ENCODE peak calls at places on chromosomes 1 and 21, in six cellular contexts. N is mesendoderm, Q is neuronal stem cell, A is IMR-90, H is H1, O is trophoblast cell. X is an unnamed sample.

GRCh38 chr1:190176776-190177175 is 300.9 kb downstream of the BRINP3 start:
- DNase-seq in N (no peak), Q (no peak), A (peak; percentile 73), H (no peak), O (no peak), X (no peak)

GRCh38 chr1:189821838-189822237 is 655.8 kb downstream of the BRINP3 start:
- DNase-seq in N (no peak), Q (no peak), A (peak; percentile 36), H (no peak), O (no peak), X (no peak)

GRCh38 chr21:42744520-42745445 is 91.4 kb downstream of the PDE9A start:
- DNase-seq in N (no peak), Q (no peak), A (no peak), H (no peak), O (no peak), X (no peak)

GRCh38 chr1:231919900-231920299 is 293.3 kb downstream of the DISC1 start:
- DNase-seq in N (peak; percentile 35), Q (no peak), A (no peak), H (no peak), O (no peak), X (no peak)

GRCh38 chr1:207888647-207889046 is 22.3 kb downstream of the CD34 start:
- DNase-seq in N (no peak), Q (no peak), A (no peak), H (no peak), O (no peak), X (no peak)

GRCh38 chr1:80066060-80066459 is 1059.5 kb upstream of the ADGRL4 start:
- DNase-seq in N (no peak), Q (no peak), A (no peak), H (no peak), O (no peak), X (no peak)

GRCh38 chr1:7292033-7292681 is 478.9 kb upstream of the VAMP3 start:
- DNase-seq in N (no peak), Q (no peak), A (no peak), H (peak; percentile 19), O (no peak), X (no peak)

GRCh38 chr1:100847481-100847880 is 47.2 kb downstream of the EXTL2 start:
- DNase-seq in N (no peak), Q (no peak), A (peak; percentile 67), H (no peak), O (no peak), X (peak; percentile 78)

GRCh38 chr1:210222288-210223006 is 10.1 kb upstream of the SERTAD4 start:
- DNase-seq in N (peak; percentile 91), Q (no peak), A (no peak), H (no peak), O (no peak), X (peak; percentile 43)

DNA sequence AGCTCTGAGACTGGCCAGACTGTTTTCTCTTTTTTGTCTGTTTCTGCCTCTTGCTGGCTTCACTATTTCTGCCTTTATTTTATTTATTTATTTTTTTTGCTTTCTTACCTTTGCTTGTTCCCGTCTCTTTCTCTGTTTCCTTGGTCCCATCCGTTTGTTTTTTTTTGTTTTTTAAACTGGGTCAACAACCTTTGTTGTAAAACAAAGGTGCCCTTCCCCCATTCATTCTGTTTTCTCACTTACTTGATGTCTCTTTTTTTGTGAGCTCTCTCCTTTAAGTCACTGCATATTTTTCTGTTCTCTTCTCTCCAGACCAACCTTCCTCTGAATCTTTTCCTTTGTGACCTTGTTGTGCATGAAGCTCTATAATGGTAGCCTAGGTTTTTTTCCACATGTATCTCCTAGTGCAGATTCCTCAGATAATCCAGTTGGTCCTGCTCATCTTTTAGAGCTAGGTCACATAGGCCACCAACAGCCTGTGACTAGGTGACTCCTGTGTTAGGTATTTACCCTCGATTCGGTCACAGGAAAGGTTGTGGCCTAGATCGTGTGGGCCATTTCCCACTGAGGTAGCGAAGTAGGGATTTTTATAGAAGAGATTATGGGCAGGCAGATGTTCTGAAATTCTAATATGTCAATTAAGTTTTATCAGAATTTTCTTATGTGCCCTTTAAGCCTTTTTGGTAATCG is 15.9 kb downstream of the GNAI3 start:
- DNase-seq in N (peak; percentile 86), Q (no peak), A (no peak), H (no peak), O (peak; percentile 27), X (no peak)
- H3K4ac ChIP-seq in N (no peak overlapping the region), Q (no peak overlapping the region), A (no peak overlapping the region), H (peak overlapping the region; percentile 36), O (no peak overlapping the region), X (no peak overlapping the region)

DNA sequence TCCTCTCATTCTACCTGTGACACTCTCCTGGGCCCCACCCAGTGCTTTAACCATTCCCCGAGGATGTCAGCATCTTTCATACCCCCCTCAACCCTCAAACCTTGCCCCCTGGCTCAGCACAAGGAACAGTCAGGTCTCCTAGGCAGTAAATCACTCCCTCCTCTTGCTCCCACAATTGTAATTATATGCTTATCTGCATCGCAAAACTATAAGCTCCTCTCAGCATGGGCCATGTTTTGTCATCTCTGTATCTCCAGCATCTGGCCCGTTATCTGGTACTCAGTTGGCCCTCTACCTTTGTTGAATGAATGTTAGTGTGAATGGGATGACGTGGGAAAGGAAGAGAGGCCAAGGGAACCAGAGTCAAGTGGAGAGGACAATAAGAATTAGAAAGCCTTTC is 2.8 kb upstream of the ELOVL1 start:
- DNase-seq in N (peak; percentile 73), Q (no peak), A (no peak), H (no peak), O (no peak), X (no peak)
- H3K23ac ChIP-seq in N (no peak overlapping the region), Q (no peak overlapping the region), A (no peak overlapping the region), H (no peak overlapping the region), O (no peak overlapping the region), X (no peak overlapping the region)

GRCh38 chr1:64745181-64745985 is 508 bp downstream of the RAVER2 start:
- DNase-seq in N (peak; percentile 50), Q (peak; percentile 33), A (no peak), H (peak; percentile 71), O (no peak), X (peak; percentile 57)
- H3K4me3 ChIP-seq in N (peak overlapping the region; percentile 84), Q (peak overlapping the region; percentile 85), A (peak overlapping the region; percentile 68), H (peak overlapping the region; percentile 69), O (peak overlapping the region; percentile 79), X (peak overlapping the region; percentile 82)

GRCh38 chr1:12587981-12588620 is 29.9 kb downstream of the DHRS3 start:
- DNase-seq in N (no peak), Q (no peak), A (peak; percentile 58), H (no peak), O (no peak), X (peak; percentile 16)
- H3K4ac ChIP-seq in N (no peak overlapping the region), Q (no peak overlapping the region), A (no peak overlapping the region), H (no peak overlapping the region), O (no peak overlapping the region), X (no peak overlapping the region)

DNA sequence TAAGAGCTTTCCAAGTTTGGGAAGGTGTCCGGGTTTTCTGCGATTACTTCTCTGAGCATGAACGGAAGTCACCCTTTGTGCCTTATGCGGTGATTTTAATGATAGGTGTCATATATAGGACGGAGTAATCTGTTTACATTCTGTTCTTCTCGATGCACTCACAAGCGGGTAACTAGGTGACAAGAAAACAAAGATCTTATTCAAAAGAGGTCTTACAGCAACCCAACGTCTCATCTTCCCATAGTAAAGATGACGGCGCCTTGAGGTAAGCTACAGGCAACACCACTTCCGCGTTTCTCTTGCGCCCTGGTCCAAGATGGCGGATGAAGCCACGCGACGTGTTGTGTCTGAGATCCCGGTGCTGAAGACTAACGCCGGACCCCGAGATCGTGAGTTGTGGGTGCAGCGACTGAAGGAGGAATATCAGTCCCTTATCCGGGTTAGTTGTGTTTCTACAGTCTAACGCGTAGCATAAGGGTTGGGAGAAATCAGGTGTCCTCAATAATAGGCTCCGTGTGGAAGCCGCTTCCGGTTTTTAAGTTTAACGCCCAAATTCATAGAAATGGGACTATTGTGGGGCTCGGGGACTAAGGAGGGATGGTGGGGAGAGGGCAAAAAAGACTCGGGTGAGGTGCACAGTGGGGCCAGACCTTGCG is at the start of gene UFC1:
- DNase-seq in N (peak; percentile 95), Q (peak; percentile 73), A (peak; percentile 92), H (peak; percentile 80), O (peak; percentile 91), X (peak; percentile 95)
- H3K23ac ChIP-seq in N (no peak within 1 kb of the TSS), Q (no peak within 1 kb of the TSS), A (peak within 1 kb of the TSS; percentile 99), H (no peak within 1 kb of the TSS), O (no peak within 1 kb of the TSS), X (no peak within 1 kb of the TSS)